ENCODE peak calls at places on chromosomes 5 and 9, in seven cellular contexts. One of them, this sample, is unnamed.

GRCh38 chr9:32782476-32783167 is 718 bp upstream of the TMEM215 start:
- DNase-seq in NCI-H1105 treated with DMSO at 0.1 percent for 48 hours: no peak
- DNase-seq in neuronal stem cell: no peak
- DNase-seq in activated CD4-positive, alpha-beta T cell treated with anti-CD3 and anti-CD28 coated beads, Interleukin-2, amount 50 U/mL, for 48 hours: no peak
- DNase-seq in lower lobe of right lung: peak
- DNase-seq in endodermal cell: peak
- DNase-seq in stimulated activated CD4-positive, alpha-beta T cell treated with anti-CD3 and anti-CD28 coated beads, Interleukin-1b, Interleukin-23, amount 100 ng/mL, for 4 hours: no peak
- DNase-seq in this sample: no peak

GRCh38 chr9:135249711-135250110 is 162.2 kb downstream of the OLFM1 start:
- DNase-seq in NCI-H1105 treated with DMSO at 0.1 percent for 48 hours: no peak
- DNase-seq in neuronal stem cell: no peak
- DNase-seq in activated CD4-positive, alpha-beta T cell treated with anti-CD3 and anti-CD28 coated beads, Interleukin-2, amount 50 U/mL, for 48 hours: no peak
- DNase-seq in lower lobe of right lung: peak
- DNase-seq in endodermal cell: no peak
- DNase-seq in stimulated activated CD4-positive, alpha-beta T cell treated with anti-CD3 and anti-CD28 coated beads, Interleukin-1b, Interleukin-23, amount 100 ng/mL, for 4 hours: no peak
- DNase-seq in this sample: no peak

GRCh38 chr5:34053133-34053532 is 10.1 kb upstream of the C1QTNF3 start:
- DNase-seq in NCI-H1105 treated with DMSO at 0.1 percent for 48 hours: no peak
- DNase-seq in neuronal stem cell: no peak
- DNase-seq in activated CD4-positive, alpha-beta T cell treated with anti-CD3 and anti-CD28 coated beads, Interleukin-2, amount 50 U/mL, for 48 hours: no peak
- DNase-seq in lower lobe of right lung: no peak
- DNase-seq in endodermal cell: no peak
- DNase-seq in stimulated activated CD4-positive, alpha-beta T cell treated with anti-CD3 and anti-CD28 coated beads, Interleukin-1b, Interleukin-23, amount 100 ng/mL, for 4 hours: no peak
- DNase-seq in this sample: no peak

GRCh38 chr9:123314617-123315016 is 41.4 kb upstream of the CRB2 start:
- DNase-seq in NCI-H1105 treated with DMSO at 0.1 percent for 48 hours: no peak
- DNase-seq in neuronal stem cell: no peak
- DNase-seq in activated CD4-positive, alpha-beta T cell treated with anti-CD3 and anti-CD28 coated beads, Interleukin-2, amount 50 U/mL, for 48 hours: no peak
- DNase-seq in lower lobe of right lung: no peak
- DNase-seq in endodermal cell: no peak
- DNase-seq in stimulated activated CD4-positive, alpha-beta T cell treated with anti-CD3 and anti-CD28 coated beads, Interleukin-1b, Interleukin-23, amount 100 ng/mL, for 4 hours: no peak
- DNase-seq in this sample: no peak

GRCh38 chr5:135034186-135034962 is at the start of gene PITX1:
- DNase-seq in NCI-H1105 treated with DMSO at 0.1 percent for 48 hours: peak
- DNase-seq in neuronal stem cell: peak
- DNase-seq in activated CD4-positive, alpha-beta T cell treated with anti-CD3 and anti-CD28 coated beads, Interleukin-2, amount 50 U/mL, for 48 hours: peak
- DNase-seq in lower lobe of right lung: peak
- DNase-seq in endodermal cell: peak
- DNase-seq in stimulated activated CD4-positive, alpha-beta T cell treated with anti-CD3 and anti-CD28 coated beads, Interleukin-1b, Interleukin-23, amount 100 ng/mL, for 4 hours: no peak
- DNase-seq in this sample: peak

GRCh38 chr5:148090780-148091221 is 27.0 kb downstream of the SPINK5 start:
- DNase-seq in NCI-H1105 treated with DMSO at 0.1 percent for 48 hours: no peak
- DNase-seq in neuronal stem cell: no peak
- DNase-seq in activated CD4-positive, alpha-beta T cell treated with anti-CD3 and anti-CD28 coated beads, Interleukin-2, amount 50 U/mL, for 48 hours: no peak
- DNase-seq in lower lobe of right lung: no peak
- DNase-seq in endodermal cell: no peak
- DNase-seq in stimulated activated CD4-positive, alpha-beta T cell treated with anti-CD3 and anti-CD28 coated beads, Interleukin-1b, Interleukin-23, amount 100 ng/mL, for 4 hours: no peak
- DNase-seq in this sample: no peak

GRCh38 chr5:57494104-57495098 is 11.8 kb upstream of the ACTBL2 start:
- DNase-seq in NCI-H1105 treated with DMSO at 0.1 percent for 48 hours: peak
- DNase-seq in neuronal stem cell: no peak
- DNase-seq in activated CD4-positive, alpha-beta T cell treated with anti-CD3 and anti-CD28 coated beads, Interleukin-2, amount 50 U/mL, for 48 hours: peak
- DNase-seq in lower lobe of right lung: peak
- DNase-seq in endodermal cell: peak
- DNase-seq in stimulated activated CD4-positive, alpha-beta T cell treated with anti-CD3 and anti-CD28 coated beads, Interleukin-1b, Interleukin-23, amount 100 ng/mL, for 4 hours: peak
- DNase-seq in this sample: no peak

GRCh38 chr5:153147891-153148623 is 342.4 kb upstream of the GRIA1 start:
- DNase-seq in NCI-H1105 treated with DMSO at 0.1 percent for 48 hours: peak
- DNase-seq in neuronal stem cell: peak
- DNase-seq in activated CD4-positive, alpha-beta T cell treated with anti-CD3 and anti-CD28 coated beads, Interleukin-2, amount 50 U/mL, for 48 hours: no peak
- DNase-seq in lower lobe of right lung: no peak
- DNase-seq in endodermal cell: peak
- DNase-seq in stimulated activated CD4-positive, alpha-beta T cell treated with anti-CD3 and anti-CD28 coated beads, Interleukin-1b, Interleukin-23, amount 100 ng/mL, for 4 hours: no peak
- DNase-seq in this sample: peak

GRCh38 chr5:169944922-169945675 is 35.2 kb downstream of the INSYN2B start:
- DNase-seq in NCI-H1105 treated with DMSO at 0.1 percent for 48 hours: no peak
- DNase-seq in neuronal stem cell: no peak
- DNase-seq in activated CD4-positive, alpha-beta T cell treated with anti-CD3 and anti-CD28 coated beads, Interleukin-2, amount 50 U/mL, for 48 hours: no peak
- DNase-seq in lower lobe of right lung: no peak
- DNase-seq in endodermal cell: no peak
- DNase-seq in stimulated activated CD4-positive, alpha-beta T cell treated with anti-CD3 and anti-CD28 coated beads, Interleukin-1b, Interleukin-23, amount 100 ng/mL, for 4 hours: no peak
- DNase-seq in this sample: no peak

GRCh38 chr9:113930384-113930783 is 54.3 kb downstream of the ZNF618 start:
- DNase-seq in NCI-H1105 treated with DMSO at 0.1 percent for 48 hours: no peak
- DNase-seq in neuronal stem cell: no peak
- DNase-seq in activated CD4-positive, alpha-beta T cell treated with anti-CD3 and anti-CD28 coated beads, Interleukin-2, amount 50 U/mL, for 48 hours: no peak
- DNase-seq in lower lobe of right lung: no peak
- DNase-seq in endodermal cell: no peak
- DNase-seq in stimulated activated CD4-positive, alpha-beta T cell treated with anti-CD3 and anti-CD28 coated beads, Interleukin-1b, Interleukin-23, amount 100 ng/mL, for 4 hours: no peak
- DNase-seq in this sample: no peak

GRCh38 chr9:134896834-134897583 is 16.4 kb downstream of the FCN2 start:
- DNase-seq in NCI-H1105 treated with DMSO at 0.1 percent for 48 hours: no peak
- DNase-seq in neuronal stem cell: no peak
- DNase-seq in activated CD4-positive, alpha-beta T cell treated with anti-CD3 and anti-CD28 coated beads, Interleukin-2, amount 50 U/mL, for 48 hours: no peak
- DNase-seq in lower lobe of right lung: peak
- DNase-seq in endodermal cell: no peak
- DNase-seq in stimulated activated CD4-positive, alpha-beta T cell treated with anti-CD3 and anti-CD28 coated beads, Interleukin-1b, Interleukin-23, amount 100 ng/mL, for 4 hours: no peak
- DNase-seq in this sample: no peak

GRCh38 chr9:137160716-137161557 is 8.9 kb downstream of the LRRC26 start:
- DNase-seq in NCI-H1105 treated with DMSO at 0.1 percent for 48 hours: peak
- DNase-seq in neuronal stem cell: no peak
- DNase-seq in activated CD4-positive, alpha-beta T cell treated with anti-CD3 and anti-CD28 coated beads, Interleukin-2, amount 50 U/mL, for 48 hours: no peak
- DNase-seq in lower lobe of right lung: no peak
- DNase-seq in endodermal cell: no peak
- DNase-seq in stimulated activated CD4-positive, alpha-beta T cell treated with anti-CD3 and anti-CD28 coated beads, Interleukin-1b, Interleukin-23, amount 100 ng/mL, for 4 hours: no peak
- DNase-seq in this sample: no peak

GRCh38 chr5:180777475-180777874 is 25.1 kb downstream of the MGAT1 start:
- DNase-seq in NCI-H1105 treated with DMSO at 0.1 percent for 48 hours: no peak
- DNase-seq in neuronal stem cell: no peak
- DNase-seq in activated CD4-positive, alpha-beta T cell treated with anti-CD3 and anti-CD28 coated beads, Interleukin-2, amount 50 U/mL, for 48 hours: no peak
- DNase-seq in lower lobe of right lung: no peak
- DNase-seq in endodermal cell: no peak
- DNase-seq in stimulated activated CD4-positive, alpha-beta T cell treated with anti-CD3 and anti-CD28 coated beads, Interleukin-1b, Interleukin-23, amount 100 ng/mL, for 4 hours: no peak
- DNase-seq in this sample: no peak

GRCh38 chr9:113876806-113877236 is 712 bp downstream of the ZNF618 start:
- DNase-seq in NCI-H1105 treated with DMSO at 0.1 percent for 48 hours: peak
- DNase-seq in neuronal stem cell: no peak
- DNase-seq in activated CD4-positive, alpha-beta T cell treated with anti-CD3 and anti-CD28 coated beads, Interleukin-2, amount 50 U/mL, for 48 hours: no peak
- DNase-seq in lower lobe of right lung: no peak
- DNase-seq in endodermal cell: no peak
- DNase-seq in stimulated activated CD4-positive, alpha-beta T cell treated with anti-CD3 and anti-CD28 coated beads, Interleukin-1b, Interleukin-23, amount 100 ng/mL, for 4 hours: no peak
- DNase-seq in this sample: peak

GRCh38 chr9:99368341-99369326 is 146.6 kb downstream of the SEC61B start:
- DNase-seq in NCI-H1105 treated with DMSO at 0.1 percent for 48 hours: no peak
- DNase-seq in neuronal stem cell: peak
- DNase-seq in activated CD4-positive, alpha-beta T cell treated with anti-CD3 and anti-CD28 coated beads, Interleukin-2, amount 50 U/mL, for 48 hours: peak
- DNase-seq in lower lobe of right lung: no peak
- DNase-seq in endodermal cell: no peak
- DNase-seq in stimulated activated CD4-positive, alpha-beta T cell treated with anti-CD3 and anti-CD28 coated beads, Interleukin-1b, Interleukin-23, amount 100 ng/mL, for 4 hours: no peak
- DNase-seq in this sample: no peak

GRCh38 chr5:103036601-103037000 is 83.3 kb downstream of the GIN1 start:
- DNase-seq in NCI-H1105 treated with DMSO at 0.1 percent for 48 hours: no peak
- DNase-seq in neuronal stem cell: no peak
- DNase-seq in activated CD4-positive, alpha-beta T cell treated with anti-CD3 and anti-CD28 coated beads, Interleukin-2, amount 50 U/mL, for 48 hours: no peak
- DNase-seq in lower lobe of right lung: no peak
- DNase-seq in endodermal cell: no peak
- DNase-seq in stimulated activated CD4-positive, alpha-beta T cell treated with anti-CD3 and anti-CD28 coated beads, Interleukin-1b, Interleukin-23, amount 100 ng/mL, for 4 hours: no peak
- DNase-seq in this sample: no peak

GRCh38 chr5:144048254-144048856 is 122.1 kb downstream of the YIPF5 start:
- DNase-seq in NCI-H1105 treated with DMSO at 0.1 percent for 48 hours: no peak
- DNase-seq in neuronal stem cell: no peak
- DNase-seq in activated CD4-positive, alpha-beta T cell treated with anti-CD3 and anti-CD28 coated beads, Interleukin-2, amount 50 U/mL, for 48 hours: no peak
- DNase-seq in lower lobe of right lung: no peak
- DNase-seq in endodermal cell: peak
- DNase-seq in stimulated activated CD4-positive, alpha-beta T cell treated with anti-CD3 and anti-CD28 coated beads, Interleukin-1b, Interleukin-23, amount 100 ng/mL, for 4 hours: no peak
- DNase-seq in this sample: no peak

GRCh38 chr9:2489838-2490314 is 131.7 kb upstream of the VLDLR start:
- DNase-seq in NCI-H1105 treated with DMSO at 0.1 percent for 48 hours: no peak
- DNase-seq in neuronal stem cell: no peak
- DNase-seq in activated CD4-positive, alpha-beta T cell treated with anti-CD3 and anti-CD28 coated beads, Interleukin-2, amount 50 U/mL, for 48 hours: no peak
- DNase-seq in lower lobe of right lung: no peak
- DNase-seq in endodermal cell: no peak
- DNase-seq in stimulated activated CD4-positive, alpha-beta T cell treated with anti-CD3 and anti-CD28 coated beads, Interleukin-1b, Interleukin-23, amount 100 ng/mL, for 4 hours: no peak
- DNase-seq in this sample: no peak

GRCh38 chr5:167708449-167708848 is 583.0 kb upstream of the WWC1 start:
- DNase-seq in NCI-H1105 treated with DMSO at 0.1 percent for 48 hours: no peak
- DNase-seq in neuronal stem cell: no peak
- DNase-seq in activated CD4-positive, alpha-beta T cell treated with anti-CD3 and anti-CD28 coated beads, Interleukin-2, amount 50 U/mL, for 48 hours: no peak
- DNase-seq in lower lobe of right lung: no peak
- DNase-seq in endodermal cell: peak
- DNase-seq in stimulated activated CD4-positive, alpha-beta T cell treated with anti-CD3 and anti-CD28 coated beads, Interleukin-1b, Interleukin-23, amount 100 ng/mL, for 4 hours: no peak
- DNase-seq in this sample: no peak

GRCh38 chr5:110625376-110625999 is 101.0 kb downstream of the TMEM232 start:
- DNase-seq in NCI-H1105 treated with DMSO at 0.1 percent for 48 hours: peak
- DNase-seq in neuronal stem cell: no peak
- DNase-seq in activated CD4-positive, alpha-beta T cell treated with anti-CD3 and anti-CD28 coated beads, Interleukin-2, amount 50 U/mL, for 48 hours: no peak
- DNase-seq in lower lobe of right lung: no peak
- DNase-seq in endodermal cell: no peak
- DNase-seq in stimulated activated CD4-positive, alpha-beta T cell treated with anti-CD3 and anti-CD28 coated beads, Interleukin-1b, Interleukin-23, amount 100 ng/mL, for 4 hours: no peak
- DNase-seq in this sample: peak

GRCh38 chr5:78677777-78678668 is 29.5 kb upstream of the LHFPL2 start:
- DNase-seq in NCI-H1105 treated with DMSO at 0.1 percent for 48 hours: no peak
- DNase-seq in neuronal stem cell: no peak
- DNase-seq in activated CD4-positive, alpha-beta T cell treated with anti-CD3 and anti-CD28 coated beads, Interleukin-2, amount 50 U/mL, for 48 hours: no peak
- DNase-seq in lower lobe of right lung: no peak
- DNase-seq in endodermal cell: no peak
- DNase-seq in stimulated activated CD4-positive, alpha-beta T cell treated with anti-CD3 and anti-CD28 coated beads, Interleukin-1b, Interleukin-23, amount 100 ng/mL, for 4 hours: no peak
- DNase-seq in this sample: no peak

GRCh38 chr9:122176916-122177315 is 17.2 kb downstream of the MORN5 start:
- DNase-seq in NCI-H1105 treated with DMSO at 0.1 percent for 48 hours: no peak
- DNase-seq in neuronal stem cell: no peak
- DNase-seq in activated CD4-positive, alpha-beta T cell treated with anti-CD3 and anti-CD28 coated beads, Interleukin-2, amount 50 U/mL, for 48 hours: no peak
- DNase-seq in lower lobe of right lung: no peak
- DNase-seq in endodermal cell: no peak
- DNase-seq in stimulated activated CD4-positive, alpha-beta T cell treated with anti-CD3 and anti-CD28 coated beads, Interleukin-1b, Interleukin-23, amount 100 ng/mL, for 4 hours: no peak
- DNase-seq in this sample: no peak

This sample was measured in NCI-H1092 treated with DMSO at 0.1 percent for 48 hours.